ENCODE peak calls at places on chromosomes 12 and 14, in four cellular contexts. T is K562, L is HepG2, V is GM12878. F is an unnamed sample.

GRCh38 chr12:481422-481821 is 21.7 kb downstream of the B4GALNT3 start:
- DNase-seq in T (no peak), L (peak; percentile 24), V (no peak), F (no peak)

GRCh38 chr14:104360522-104360921 is 219.0 kb upstream of the C14orf180 start:
- DNase-seq in T (no peak), L (no peak), V (no peak), F (peak; percentile 26)

GRCh38 chr12:132170094-132170636 is 25.9 kb downstream of the NOC4L start:
- DNase-seq in T (no peak), L (no peak), V (no peak), F (no peak)

GRCh38 chr14:101827286-101827685 is 65.8 kb downstream of the PPP2R5C start:
- DNase-seq in T (no peak), L (no peak), V (no peak), F (no peak)

GRCh38 chr12:77751939-77752338 is 78.8 kb upstream of the NAV3 start:
- DNase-seq in T (no peak), L (no peak), V (no peak), F (no peak)

GRCh38 chr12:92899388-92900001 is 29.6 kb downstream of the EEA1 start:
- DNase-seq in T (no peak), L (peak; percentile 85), V (no peak), F (peak; percentile 8)

GRCh38 chr12:2396448-2396871 is 343.7 kb downstream of the CACNA1C start:
- DNase-seq in T (no peak), L (no peak), V (no peak), F (no peak)

GRCh38 chr14:36068777-36069534 is 107.6 kb downstream of the PTCSC3 start:
- DNase-seq in T (no peak), L (no peak), V (no peak), F (no peak)

GRCh38 chr12:99170461-99170860 is 477.1 kb upstream of the GARIN6 start:
- DNase-seq in T (no peak), L (no peak), V (no peak), F (no peak)

GRCh38 chr14:61586539-61587396 is 108.5 kb upstream of the HIF1A start:
- DNase-seq in T (no peak), L (no peak), V (no peak), F (no peak)
- TF ChIP-seq FOXM1 in T (no peak), L (no peak), V (no peak), F (no peak)

GRCh38 chr14:74049886-74050495 is 30.8 kb downstream of the BBOF1 start:
- DNase-seq in T (no peak), L (no peak), V (no peak), F (peak; percentile 21)
- H2AFZ ChIP-seq in T (no peak overlapping the region), L (no peak overlapping the region), V (no peak overlapping the region), F (no peak overlapping the region)

GRCh38 chr14:63478437-63478852 is 64.7 kb downstream of the PPP2R5E start:
- DNase-seq in T (no peak), L (no peak), V (peak; percentile 65), F (no peak)
- TF ChIP-seq FOXM1 in T (no peak), L (no peak), V (no peak), F (no peak)

DNA sequence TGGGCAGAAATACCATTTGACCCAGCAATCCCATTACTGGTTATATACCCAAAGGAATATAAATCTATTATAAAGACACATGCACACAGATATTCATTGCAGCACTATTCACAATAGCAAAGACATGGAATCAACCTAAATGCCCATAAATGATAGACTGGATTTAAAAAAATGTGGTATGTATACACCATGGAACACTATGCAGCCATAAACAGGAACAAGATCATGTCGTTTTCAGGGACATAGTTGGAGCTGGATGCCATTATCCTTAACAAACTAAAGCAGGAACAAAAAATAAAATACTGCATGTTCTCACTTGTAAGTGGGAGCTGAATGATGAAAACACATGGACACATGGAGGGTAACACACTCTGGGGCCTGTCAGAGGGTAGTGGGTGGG is 335.6 kb downstream of the BTG1 start:
- DNase-seq in T (no peak), L (no peak), V (no peak), F (no peak)
- H2AFZ ChIP-seq in T (no peak overlapping the region), L (no peak overlapping the region), V (no peak overlapping the region), F (no peak overlapping the region)

DNA sequence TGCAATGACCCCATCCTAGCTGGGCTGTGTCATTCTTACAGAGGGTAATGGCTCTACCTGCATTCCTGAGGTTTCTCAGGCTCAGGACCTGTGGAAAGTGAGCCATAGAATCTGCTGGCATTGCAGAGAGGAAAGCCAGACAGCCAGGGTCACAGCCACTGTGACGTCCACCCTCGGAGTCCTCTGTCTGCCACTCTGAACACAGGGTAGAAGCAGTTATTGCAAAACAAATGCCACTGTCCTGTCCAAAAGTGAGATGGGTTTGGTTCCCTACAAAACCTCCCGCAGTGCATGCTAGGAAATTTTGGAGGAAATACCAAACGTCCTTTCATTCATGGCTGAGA is 37.8 kb downstream of the TNFAIP2 start:
- DNase-seq in T (no peak), L (no peak), V (no peak), F (no peak)
- TF ChIP-seq FOXM1 in T (no peak), L (no peak), V (no peak), F (no peak)

DNA sequence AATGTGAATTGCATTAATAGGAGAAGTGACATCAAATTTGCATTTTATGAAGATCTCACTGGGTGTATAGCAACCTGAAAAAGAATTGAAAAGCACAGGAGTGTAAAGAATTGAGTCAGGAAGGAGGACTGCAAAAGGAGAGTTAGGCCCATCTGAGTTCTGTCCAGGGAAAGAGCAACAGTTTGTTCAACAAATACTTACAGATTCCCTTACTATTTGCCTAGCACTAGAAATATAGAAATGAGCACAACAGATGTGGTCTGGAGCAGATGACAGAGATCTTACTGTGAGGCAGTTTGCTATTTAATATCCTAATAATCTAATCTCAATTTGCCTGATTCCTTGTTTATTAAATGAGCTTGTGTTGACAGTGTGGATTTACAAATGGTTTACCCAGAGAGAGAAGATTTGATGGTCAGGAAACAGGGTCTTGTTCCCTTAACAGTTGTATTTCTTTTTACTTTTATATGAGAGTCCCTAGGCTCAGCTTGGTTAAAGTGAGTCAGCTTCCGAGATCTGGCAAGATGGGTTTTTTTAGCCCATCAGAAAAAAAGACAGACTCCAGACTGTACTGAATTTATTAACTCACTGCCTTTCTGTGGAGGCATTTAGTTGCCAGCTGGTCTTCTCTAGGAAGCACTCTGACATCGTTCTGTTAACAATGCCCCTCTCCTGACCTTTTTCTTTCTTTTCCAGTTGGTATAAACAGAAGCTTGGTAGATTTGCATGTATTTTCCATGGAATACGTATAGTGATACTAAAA is 229.7 kb downstream of the TTC6 start:
- DNase-seq in T (no peak), L (no peak), V (no peak), F (no peak)
- H2AFZ ChIP-seq in T (no peak overlapping the region), L (no peak overlapping the region), V (no peak overlapping the region), F (no peak overlapping the region)

GRCh38 chr12:12715459-12716150 is 1.6 kb upstream of the CDKN1B start:
- DNase-seq in T (no peak), L (no peak), V (no peak), F (no peak)

GRCh38 chr12:12717586-12718381 is 616 bp downstream of the CDKN1B start:
- DNase-seq in T (peak; percentile 21), L (no peak), V (no peak), F (peak; percentile 61)

GRCh38 chr12:12716845-12717585 is at the start of gene CDKN1B:
- DNase-seq in T (peak; percentile 82), L (peak; percentile 86), V (peak; percentile 58), F (peak; percentile 94)

GRCh38 chr12:12715128-12715458 is 2.1 kb upstream of the CDKN1B start:
- DNase-seq in T (no peak), L (no peak), V (no peak), F (no peak)

DNA sequence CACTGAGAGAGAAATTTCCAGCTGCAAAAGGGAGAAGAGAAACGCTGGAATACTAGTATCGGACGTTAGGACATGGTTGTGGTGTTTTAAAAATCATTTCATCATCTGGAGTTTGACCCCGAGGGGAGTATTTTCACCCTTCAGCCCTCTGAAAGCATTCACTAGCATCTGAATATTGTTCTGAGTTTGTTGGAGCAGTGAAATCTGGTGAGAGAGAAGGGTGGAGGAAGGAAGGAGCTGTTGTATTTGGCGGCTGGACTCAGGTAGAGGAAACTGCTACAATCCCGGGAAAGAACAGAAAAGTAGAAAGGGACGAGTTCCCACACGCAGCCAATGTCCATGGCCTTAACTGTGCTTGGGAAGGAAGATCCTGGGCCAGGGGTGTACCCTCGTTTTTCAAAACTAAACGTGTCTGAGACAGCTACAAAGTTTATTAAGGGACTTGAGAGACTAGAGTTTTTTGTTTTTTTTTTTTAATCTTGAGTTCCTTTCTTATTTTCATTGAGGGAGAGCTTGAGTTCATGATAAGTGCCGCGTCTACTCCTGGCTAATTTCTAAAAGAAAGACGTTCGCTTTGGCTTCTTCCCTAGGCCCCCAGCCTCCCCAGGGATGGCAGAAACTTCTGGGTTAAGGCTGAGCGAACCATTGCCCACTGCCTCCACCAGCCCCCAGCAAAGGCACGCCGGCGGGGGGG is 870 bp upstream of the CDKN1B start:
- DNase-seq in T (no peak), L (peak; percentile 63), V (no peak), F (no peak)
- TF ChIP-seq FOXM1 in T (no peak), L (peak; percentile 61), V (no peak), F (no peak)

F was measured in SK-N-SH.